ENCODE peak calls at places on chromosomes 7 and 10, in eight cellular contexts. I is GM12878, D is H7, G is brain microvascular endothelial cell, M is PC-9, P is psoas muscle, F is aorta, R is left ventricle myocardium inferior. O is an unnamed sample. For H3K36me3, the result is how much of the 10 kb centered on the place peaks cover.

GRCh38 chr10:73186266-73186665 is 18.3 kb downstream of the FAM149B1 start:
- DNase-seq in F (no peak), G (no peak), M (no peak), R (no peak), D (no peak), P (no peak), I (no peak), O (no peak)

GRCh38 chr7:14021069-14021468 is 31.6 kb upstream of the ETV1 start:
- DNase-seq in D (no peak), R (no peak), I (no peak), P (no peak), G (peak), F (no peak), M (no peak), O (no peak)

GRCh38 chr7:74269757-74270277 is 15.6 kb upstream of the RFC2 start:
- DNase-seq in F (peak), P (no peak), R (peak), I (peak), M (peak), D (peak), G (peak), O (peak)

GRCh38 chr7:107318523-107319160 is 149.8 kb downstream of the HBP1 start:
- DNase-seq in F (no peak), M (no peak), P (no peak), D (no peak), R (no peak), I (no peak), G (peak), O (no peak)

GRCh38 chr10:69014171-69014570 is 25.6 kb downstream of the KIFBP start:
- DNase-seq in P (no peak), F (no peak), G (no peak), D (no peak), M (no peak), R (no peak), I (no peak), O (no peak)

GRCh38 chr7:112161253-112162160 is 44.7 kb downstream of the DOCK4 start:
- DNase-seq in G (no peak), R (no peak), D (no peak), M (no peak), F (no peak), P (no peak), I (no peak), O (no peak)

GRCh38 chr7:151883872-151884271 is 7.0 kb upstream of the PRKAG2 start:
- DNase-seq in F (no peak), I (no peak), R (no peak), M (no peak), P (no peak), G (no peak), D (no peak), O (no peak)

GRCh38 chr7:64183126-64183742 is 23.8 kb upstream of the ZNF735 start:
- DNase-seq in F (no peak), M (peak), D (peak), G (no peak), P (peak), I (no peak), R (no peak), O (no peak)

GRCh38 chr7:3112499-3113134 is 69.0 kb upstream of the CARD11 start:
- DNase-seq in P (no peak), F (no peak), I (no peak), M (no peak), G (no peak), D (no peak), R (no peak), O (no peak)

GRCh38 chr10:44245601-44245938 is 139.3 kb downstream of the CXCL12 start:
- DNase-seq in D (no peak), R (no peak), I (no peak), M (no peak), F (no peak), G (peak), P (no peak), O (no peak)

GRCh38 chr10:130282492-130283233 is 146.5 kb downstream of the GLRX3 start:
- DNase-seq in G (no peak), M (no peak), F (no peak), P (no peak), R (no peak), I (no peak), D (no peak), O (no peak)

GRCh38 chr7:1325646-1326510 is 93.2 kb downstream of the UNCX start:
- DNase-seq in F (no peak), I (no peak), G (no peak), D (peak), R (no peak), P (no peak), M (no peak), O (no peak)

GRCh38 chr10:118080817-118081216 is 34.1 kb upstream of the RAB11FIP2 start:
- DNase-seq in I (no peak), D (no peak), G (no peak), P (no peak), R (no peak), F (no peak), M (no peak), O (no peak)

GRCh38 chr7:134421998-134422397 is 36.9 kb downstream of the AKR1B1 start:
- DNase-seq in I (no peak), M (no peak), P (no peak), G (no peak), D (no peak), R (no peak), F (no peak), O (peak)

GRCh38 chr10:18501610-18502009 is 149.8 kb downstream of the NSUN6 start:
- DNase-seq in R (no peak), I (no peak), D (no peak), M (no peak), F (no peak), G (no peak), P (no peak), O (no peak)

GRCh38 chr10:117241541-117242462 is 888 bp downstream of the SLC18A2 start:
- DNase-seq in G (no peak), R (no peak), M (no peak), D (peak), P (no peak), F (no peak), I (no peak), O (peak)

GRCh38 chr10:57579926-57580325 is 687.8 kb downstream of the IPMK start:
- DNase-seq in M (no peak), G (peak), D (peak), I (no peak), F (no peak), R (no peak), P (no peak), O (no peak)

DNA sequence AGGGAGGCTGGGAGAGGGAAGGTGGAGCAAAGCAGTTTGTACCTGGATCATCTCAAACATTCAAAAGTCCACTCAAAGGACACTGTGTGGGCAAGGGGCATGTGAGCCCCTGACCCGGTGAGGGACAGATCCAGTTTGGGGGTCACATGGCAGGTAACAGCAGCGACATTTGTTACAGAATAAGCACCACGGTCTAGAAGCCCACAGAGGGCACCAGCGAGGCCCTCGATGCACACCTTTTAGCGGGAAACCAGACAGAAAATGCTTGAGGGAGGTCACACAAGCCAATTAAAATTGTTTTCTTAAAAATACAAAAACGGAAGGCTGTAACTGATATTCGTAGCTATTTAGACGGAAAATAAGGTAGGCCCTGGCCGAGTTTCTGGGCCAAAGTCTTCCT is 144.4 kb downstream of the ZMYND11 start:
- DNase-seq in G (no peak), M (no peak), D (peak), I (no peak), P (no peak), F (no peak), R (no peak), O (no peak)
- H3K36me3 ChIP-seq in G (under half), M (under half), D (under half), I (under half), P (under half), F (under half), R (half or more), O (under half)

GRCh38 chr7:44309271-44310091 is 15.9 kb downstream of the CAMK2B start:
- DNase-seq in G (no peak), D (peak), R (peak), M (peak), P (peak), I (no peak), F (peak), O (no peak)
- H3K4me3 ChIP-seq in G (peak), D (peak), R (peak), M (no peak), P (peak), I (no peak), F (no peak), O (no peak)

DNA sequence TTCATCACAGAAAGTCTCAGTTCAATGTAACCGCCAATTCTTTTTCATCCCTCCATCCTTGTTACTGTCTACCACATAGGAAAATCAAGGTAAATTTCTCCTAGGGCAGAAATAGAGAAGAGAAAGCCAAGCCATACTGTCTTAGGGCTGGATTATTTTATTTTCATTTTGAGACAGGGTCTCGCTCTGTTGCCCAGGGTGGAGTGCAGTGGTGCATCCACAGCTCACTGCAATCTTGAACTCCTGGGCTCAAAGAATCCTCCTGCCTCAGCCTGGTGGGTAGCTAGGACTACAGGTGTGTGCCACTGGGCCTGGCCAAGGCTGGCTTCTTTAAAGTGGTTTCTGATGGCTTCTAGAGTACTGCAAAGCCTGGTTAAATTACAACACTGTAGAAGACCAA is 181.7 kb downstream of the SRPK2 start:
- DNase-seq in M (no peak), F (no peak), I (no peak), R (no peak), P (no peak), G (no peak), D (no peak), O (no peak)
- H3K36me3 ChIP-seq in M (under half), F (under half), I (under half), R (under half), P (under half), G (under half), D (under half), O (under half)

GRCh38 chr10:80498833-80499671 is 38.6 kb upstream of the SH2D4B start:
- DNase-seq in D (peak), I (no peak), M (peak), G (peak), R (peak), F (peak), P (peak), O (peak)
- H3K4me3 ChIP-seq in D (no peak), I (no peak), M (peak), G (no peak), R (peak), F (no peak), P (no peak), O (no peak)

O was measured in MG63.